ENCODE peak calls at places on chromosomes 1 and 21, in six cellular contexts. Y is heart left ventricle, U is hepatocyte, L is neural crest cell, C is mesothelial cell of epicardium, J is lower lobe of right lung. A is an unnamed sample.
A peak's percentile ranks its signal among the peaks of the same experiment; 100 is the strongest.

GRCh38 chr21:43981871-43982210 is 30.3 kb upstream of the TRAPPC10 start:
- DNase-seq in Y (no peak), U (no peak), L (no peak), C (no peak), J (no peak), A (no peak)

GRCh38 chr1:173127369-173128307 is 76.9 kb upstream of the TNFSF18 start:
- DNase-seq in Y (no peak), U (peak; percentile 29), L (no peak), C (no peak), J (no peak), A (no peak)

GRCh38 chr1:31372051-31372450 is 825 bp downstream of the FABP3 start:
- DNase-seq in Y (no peak), U (no peak), L (no peak), C (no peak), J (no peak), A (no peak)

GRCh38 chr1:232355162-232356006 is 274.5 kb downstream of the SIPA1L2 start:
- DNase-seq in Y (no peak), U (no peak), L (no peak), C (no peak), J (no peak), A (no peak)

GRCh38 chr1:217630711-217631591 is at the start of the genes GPATCH2 and SPATA17:
- DNase-seq in Y (peak; percentile 79), U (peak; percentile 92), L (peak; percentile 58), C (peak; percentile 49), J (peak; percentile 84), A (peak; percentile 81)

GRCh38 chr1:36663772-36664430 is 181.2 kb upstream of the CSF3R start:
- DNase-seq in Y (no peak), U (no peak), L (no peak), C (no peak), J (no peak), A (no peak)

GRCh38 chr1:39094685-39095084 is 68.5 kb downstream of the NDUFS5 start:
- DNase-seq in Y (no peak), U (no peak), L (no peak), C (no peak), J (no peak), A (no peak)

GRCh38 chr1:159778266-159778665 is 2.5 kb upstream of the DUSP23 start:
- DNase-seq in Y (no peak), U (no peak), L (no peak), C (no peak), J (no peak), A (no peak)

GRCh38 chr1:186146971-186147370 is 228.1 kb downstream of the TPR start:
- DNase-seq in Y (no peak), U (no peak), L (no peak), C (no peak), J (no peak), A (no peak)

GRCh38 chr1:111199881-111200801 is at the start of gene DENND2D:
- DNase-seq in Y (peak; percentile 44), U (no peak), L (no peak), C (no peak), J (peak; percentile 76), A (no peak)

GRCh38 chr1:176051902-176052518 is 155.1 kb downstream of the COP1 start:
- DNase-seq in Y (no peak), U (no peak), L (no peak), C (no peak), J (no peak), A (no peak)

GRCh38 chr1:183242556-183242955 is 56.5 kb downstream of the LAMC2 start:
- DNase-seq in Y (no peak), U (no peak), L (no peak), C (no peak), J (no peak), A (no peak)

GRCh38 chr1:84968101-84968500 is 28.8 kb downstream of the MCOLN2 start:
- DNase-seq in Y (no peak), U (no peak), L (no peak), C (no peak), J (no peak), A (no peak)

GRCh38 chr1:174200746-174201145 is 41.4 kb downstream of the RABGAP1L start:
- DNase-seq in Y (no peak), U (no peak), L (no peak), C (no peak), J (no peak), A (no peak)

GRCh38 chr1:21914880-21915640 is 22.1 kb downstream of the HSPG2 start:
- DNase-seq in Y (no peak), U (no peak), L (no peak), C (no peak), J (peak; percentile 69), A (no peak)

GRCh38 chr1:2642560-2643413 is 10.0 kb upstream of the MMEL1 start:
- DNase-seq in Y (peak; percentile 94), U (peak; percentile 95), L (peak; percentile 91), C (peak; percentile 96), J (peak; percentile 92), A (peak; percentile 100)
- TF ChIP-seq CTCF in Y (peak; percentile 20), U (peak; percentile 9), L (peak; percentile 13), C (no peak), J (peak; percentile 23), A (peak; percentile 22)

DNA sequence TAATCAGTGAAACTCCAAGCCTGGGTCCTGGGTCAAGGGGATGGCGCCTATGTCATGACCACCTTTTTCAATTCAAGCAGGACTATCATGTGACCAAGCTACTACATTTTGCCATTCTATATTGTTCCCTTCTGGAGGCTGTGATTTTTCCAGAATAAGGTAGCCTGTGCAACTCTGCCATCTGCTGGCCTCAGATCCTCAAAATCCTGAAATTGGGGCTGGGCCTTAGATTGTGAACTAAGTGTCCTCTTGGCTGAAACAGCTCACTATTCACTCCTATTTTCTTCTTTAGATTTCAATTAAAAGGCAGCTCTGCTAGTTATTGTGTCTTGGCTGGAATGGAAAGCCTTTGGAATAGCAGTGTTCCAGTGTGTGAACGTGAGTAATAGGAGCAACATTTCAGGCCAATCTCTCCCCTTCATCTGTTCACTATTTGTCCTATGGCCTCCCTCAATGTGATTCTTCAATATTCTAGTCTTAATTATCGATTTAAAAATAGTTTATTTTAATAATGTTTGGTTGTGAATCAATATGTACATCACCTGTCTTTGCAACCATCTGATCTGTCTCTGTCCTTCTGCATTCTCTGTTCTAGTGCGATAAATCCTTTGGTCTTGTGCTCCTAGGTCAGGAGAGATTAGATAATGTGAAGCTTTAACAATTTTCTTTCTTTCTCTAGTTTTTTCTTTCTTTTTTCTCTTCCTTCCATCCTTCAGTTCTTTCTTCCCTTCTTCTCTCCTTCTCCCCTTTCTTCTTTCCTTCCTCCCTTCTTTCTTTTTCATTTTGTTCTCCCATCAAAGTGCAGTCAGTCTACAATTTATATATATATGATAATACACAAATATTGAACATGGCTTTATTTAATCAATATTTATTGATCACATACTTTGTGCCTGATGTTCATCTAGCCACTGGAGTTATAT is 69.8 kb downstream of the CR1 start:
- DNase-seq in Y (no peak), U (peak; percentile 19), L (no peak), C (no peak), J (no peak), A (no peak)
- TF ChIP-seq CTCF in Y (no peak), U (peak; percentile 44), L (peak; percentile 50), C (no peak), J (peak; percentile 45), A (peak; percentile 29)

GRCh38 chr1:229295745-229296144 is 24.8 kb downstream of the RAB4A start:
- DNase-seq in Y (no peak), U (no peak), L (no peak), C (no peak), J (no peak), A (no peak)
- TF ChIP-seq CTCF in Y (no peak), U (no peak), L (no peak), C (no peak), J (no peak), A (no peak)

DNA sequence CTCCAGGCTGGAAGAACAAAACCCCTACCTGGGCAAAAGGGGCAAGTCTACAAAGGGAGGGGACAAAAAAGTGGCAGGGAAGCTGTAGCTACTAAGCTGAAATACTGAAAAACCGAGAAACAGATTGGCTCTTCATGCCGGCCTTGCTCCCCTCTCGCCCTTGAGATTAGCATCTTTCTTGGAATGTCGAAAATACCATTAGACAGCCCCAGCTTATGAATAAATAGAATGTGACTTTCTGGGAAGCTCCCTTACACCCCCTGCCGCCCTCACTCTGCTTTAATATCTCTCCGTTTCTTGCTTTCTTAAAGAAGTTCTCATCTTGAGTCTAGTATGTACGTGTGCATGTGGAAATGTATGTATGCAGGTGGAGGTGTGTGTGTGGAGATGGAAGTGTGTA is 14.1 kb downstream of the TRAF3IP3 start:
- DNase-seq in Y (no peak), U (no peak), L (no peak), C (no peak), J (no peak), A (no peak)
- TF ChIP-seq CTCF in Y (no peak), U (no peak), L (no peak), C (no peak), J (no peak), A (no peak)

GRCh38 chr1:207669469-207670111 is 24.7 kb downstream of the CR1L start:
- DNase-seq in Y (no peak), U (no peak), L (no peak), C (no peak), J (no peak), A (no peak)

GRCh38 chr1:207670192-207670591 is 25.3 kb downstream of the CR1L start:
- DNase-seq in Y (no peak), U (no peak), L (no peak), C (no peak), J (no peak), A (peak; percentile 35)

GRCh38 chr1:207670997-207671396 is 26.1 kb downstream of the CR1L start:
- DNase-seq in Y (no peak), U (no peak), L (no peak), C (no peak), J (no peak), A (no peak)

GRCh38 chr1:207673399-207673798 is 28.5 kb downstream of the CR1L start:
- DNase-seq in Y (no peak), U (no peak), L (no peak), C (no peak), J (no peak), A (no peak)

GRCh38 chr1:207672525-207673130 is 27.7 kb downstream of the CR1L start:
- DNase-seq in Y (no peak), U (peak; percentile 69), L (no peak), C (no peak), J (no peak), A (peak; percentile 44)
- TF ChIP-seq CTCF in Y (no peak), U (peak; percentile 57), L (peak; percentile 66), C (no peak), J (peak; percentile 40), A (peak; percentile 72)

DNA sequence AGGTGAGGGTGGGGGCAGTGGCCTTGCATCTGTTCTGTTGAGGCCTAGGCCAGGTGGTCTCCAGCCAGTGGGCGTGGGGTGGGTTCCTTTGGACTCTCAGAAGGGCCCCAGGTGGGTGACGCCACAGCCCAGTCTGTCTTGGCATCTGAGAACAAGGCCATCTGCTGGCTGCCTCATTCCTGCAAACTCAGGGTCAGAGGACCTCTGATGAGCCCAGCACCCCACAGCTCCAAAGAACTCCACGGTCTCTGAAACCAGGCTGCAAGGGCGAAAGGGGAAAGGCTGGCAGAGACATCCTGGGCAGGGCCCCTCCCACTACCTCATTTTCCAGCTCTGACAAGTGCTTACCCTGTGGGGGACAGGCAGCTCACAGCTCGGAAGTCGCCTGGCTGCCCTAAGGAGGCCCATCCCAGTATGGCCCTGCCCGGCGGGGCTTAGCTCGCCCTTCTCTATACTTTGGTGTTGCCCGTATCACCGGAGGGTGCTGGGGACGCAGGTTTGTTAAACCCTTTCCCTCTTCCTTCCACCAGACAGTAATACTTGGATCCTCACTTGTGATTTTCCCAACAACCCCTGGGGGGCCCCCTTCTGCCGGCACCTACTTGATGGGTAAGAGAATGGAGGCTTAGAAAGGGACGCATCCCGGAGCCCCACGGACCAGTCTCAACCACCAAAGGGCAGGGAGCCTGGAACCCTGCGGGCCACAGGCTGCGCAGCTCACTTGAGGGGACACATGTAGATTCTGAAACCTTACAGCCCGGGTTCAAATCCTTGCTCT is 10.9 kb upstream of the EDN2 start:
- DNase-seq in Y (no peak), U (peak; percentile 51), L (no peak), C (no peak), J (peak; percentile 42), A (no peak)
- TF ChIP-seq CTCF in Y (no peak), U (peak; percentile 27), L (peak; percentile 40), C (no peak), J (no peak), A (peak; percentile 31)

GRCh38 chr1:68819190-68819829 is 322.4 kb upstream of the DEPDC1 start:
- DNase-seq in Y (no peak), U (peak; percentile 33), L (no peak), C (no peak), J (no peak), A (peak; percentile 53)
- TF ChIP-seq CTCF in Y (peak; percentile 40), U (peak; percentile 56), L (peak; percentile 67), C (no peak), J (no peak), A (peak; percentile 39)